ENCODE peak calls at places on chromosomes 1 and 21, in ten cellular contexts. One of them, this sample, is unnamed.

GRCh38 chr21:19440792-19441494 is 1037.4 kb upstream of the TMPRSS15 start:
- DNase-seq in WTC11: no peak
- DNase-seq in heart right ventricle: no peak
- DNase-seq in uterus: no peak
- DNase-seq in upper lobe of right lung: no peak
- DNase-seq in neural progenitor cell: no peak
- DNase-seq in tibial artery: no peak
- DNase-seq in CD4-positive, alpha-beta T cell: no peak
- DNase-seq in brain microvascular endothelial cell: no peak
- DNase-seq in nephron progenitor cell: no peak
- DNase-seq in this sample: no peak

GRCh38 chr1:241181971-241182370 is 175.0 kb downstream of the RGS7 start:
- DNase-seq in CD4-positive, alpha-beta T cell: no peak
- DNase-seq in tibial artery: no peak
- DNase-seq in neural progenitor cell: no peak
- DNase-seq in nephron progenitor cell: no peak
- DNase-seq in WTC11: no peak
- DNase-seq in uterus: no peak
- DNase-seq in heart right ventricle: no peak
- DNase-seq in brain microvascular endothelial cell: no peak
- DNase-seq in upper lobe of right lung: no peak
- DNase-seq in this sample: no peak

GRCh38 chr1:60808676-60809075 is 273.7 kb upstream of the NFIA start:
- DNase-seq in CD4-positive, alpha-beta T cell: no peak
- DNase-seq in WTC11: no peak
- DNase-seq in neural progenitor cell: no peak
- DNase-seq in tibial artery: no peak
- DNase-seq in nephron progenitor cell: no peak
- DNase-seq in heart right ventricle: no peak
- DNase-seq in upper lobe of right lung: no peak
- DNase-seq in uterus: no peak
- DNase-seq in brain microvascular endothelial cell: no peak
- DNase-seq in this sample: no peak

GRCh38 chr1:9249534-9250335 is 15.2 kb downstream of the H6PD start:
- DNase-seq in nephron progenitor cell: peak; percentile 53
- DNase-seq in WTC11: peak; percentile 80
- DNase-seq in upper lobe of right lung: peak; percentile 81
- DNase-seq in CD4-positive, alpha-beta T cell: no peak
- DNase-seq in uterus: peak; percentile 57
- DNase-seq in neural progenitor cell: peak; percentile 80
- DNase-seq in brain microvascular endothelial cell: peak; percentile 42
- DNase-seq in tibial artery: no peak
- DNase-seq in heart right ventricle: peak; percentile 70
- DNase-seq in this sample: peak; percentile 36

GRCh38 chr1:172351761-172352161 is 68.7 kb upstream of the C1orf105 start:
- DNase-seq in CD4-positive, alpha-beta T cell: no peak
- DNase-seq in brain microvascular endothelial cell: peak; percentile 48
- DNase-seq in heart right ventricle: no peak
- DNase-seq in tibial artery: no peak
- DNase-seq in neural progenitor cell: no peak
- DNase-seq in WTC11: no peak
- DNase-seq in nephron progenitor cell: no peak
- DNase-seq in uterus: no peak
- DNase-seq in upper lobe of right lung: no peak
- DNase-seq in this sample: no peak

GRCh38 chr1:18637553-18637960 is 6.9 kb downstream of the PAX7 start:
- DNase-seq in tibial artery: no peak
- DNase-seq in uterus: no peak
- DNase-seq in WTC11: peak; percentile 54
- DNase-seq in nephron progenitor cell: no peak
- DNase-seq in heart right ventricle: no peak
- DNase-seq in neural progenitor cell: peak; percentile 84
- DNase-seq in upper lobe of right lung: no peak
- DNase-seq in CD4-positive, alpha-beta T cell: no peak
- DNase-seq in brain microvascular endothelial cell: no peak
- DNase-seq in this sample: no peak

GRCh38 chr21:17191346-17191993 is 321.4 kb upstream of the CXADR start:
- DNase-seq in heart right ventricle: no peak
- DNase-seq in tibial artery: no peak
- DNase-seq in neural progenitor cell: no peak
- DNase-seq in WTC11: no peak
- DNase-seq in upper lobe of right lung: no peak
- DNase-seq in uterus: peak; percentile 16
- DNase-seq in nephron progenitor cell: no peak
- DNase-seq in CD4-positive, alpha-beta T cell: no peak
- DNase-seq in brain microvascular endothelial cell: no peak
- DNase-seq in this sample: no peak

GRCh38 chr1:14571810-14572767 is 26.4 kb upstream of the KAZN start:
- DNase-seq in CD4-positive, alpha-beta T cell: no peak
- DNase-seq in WTC11: peak; percentile 79
- DNase-seq in neural progenitor cell: peak; percentile 74
- DNase-seq in nephron progenitor cell: peak; percentile 21
- DNase-seq in heart right ventricle: no peak
- DNase-seq in tibial artery: no peak
- DNase-seq in uterus: no peak
- DNase-seq in upper lobe of right lung: no peak
- DNase-seq in brain microvascular endothelial cell: no peak
- DNase-seq in this sample: no peak

GRCh38 chr21:42343101-42343500 is 7.7 kb downstream of the TFF2 start:
- DNase-seq in brain microvascular endothelial cell: no peak
- DNase-seq in heart right ventricle: no peak
- DNase-seq in neural progenitor cell: no peak
- DNase-seq in WTC11: no peak
- DNase-seq in nephron progenitor cell: no peak
- DNase-seq in tibial artery: no peak
- DNase-seq in uterus: no peak
- DNase-seq in upper lobe of right lung: no peak
- DNase-seq in CD4-positive, alpha-beta T cell: no peak
- DNase-seq in this sample: no peak

GRCh38 chr1:75632350-75632949 is 21.5 kb upstream of the SLC44A5 start:
- DNase-seq in neural progenitor cell: peak; percentile 60
- DNase-seq in brain microvascular endothelial cell: peak; percentile 17
- DNase-seq in CD4-positive, alpha-beta T cell: no peak
- DNase-seq in tibial artery: no peak
- DNase-seq in uterus: no peak
- DNase-seq in upper lobe of right lung: no peak
- DNase-seq in nephron progenitor cell: peak; percentile 18
- DNase-seq in WTC11: no peak
- DNase-seq in heart right ventricle: no peak
- DNase-seq in this sample: no peak

GRCh38 chr1:42815938-42816599 is 853 bp upstream of the ERMAP start:
- DNase-seq in heart right ventricle: no peak
- DNase-seq in upper lobe of right lung: no peak
- DNase-seq in WTC11: no peak
- DNase-seq in brain microvascular endothelial cell: peak; percentile 2
- DNase-seq in neural progenitor cell: peak; percentile 67
- DNase-seq in uterus: no peak
- DNase-seq in nephron progenitor cell: no peak
- DNase-seq in tibial artery: no peak
- DNase-seq in CD4-positive, alpha-beta T cell: no peak
- DNase-seq in this sample: no peak

GRCh38 chr1:172680244-172680643 is 21.3 kb downstream of the FASLG start:
- DNase-seq in nephron progenitor cell: no peak
- DNase-seq in neural progenitor cell: no peak
- DNase-seq in WTC11: no peak
- DNase-seq in tibial artery: no peak
- DNase-seq in CD4-positive, alpha-beta T cell: no peak
- DNase-seq in upper lobe of right lung: no peak
- DNase-seq in heart right ventricle: no peak
- DNase-seq in uterus: no peak
- DNase-seq in brain microvascular endothelial cell: no peak
- DNase-seq in this sample: no peak

GRCh38 chr1:42887366-42887765 is 41.0 kb downstream of the ZNF691 start:
- DNase-seq in uterus: no peak
- DNase-seq in WTC11: no peak
- DNase-seq in CD4-positive, alpha-beta T cell: no peak
- DNase-seq in tibial artery: no peak
- DNase-seq in heart right ventricle: no peak
- DNase-seq in brain microvascular endothelial cell: no peak
- DNase-seq in nephron progenitor cell: no peak
- DNase-seq in upper lobe of right lung: no peak
- DNase-seq in neural progenitor cell: no peak
- DNase-seq in this sample: no peak

GRCh38 chr1:160681067-160681890 is 30.3 kb downstream of the CD48 start:
- DNase-seq in CD4-positive, alpha-beta T cell: peak; percentile 85
- DNase-seq in uterus: peak; percentile 29
- DNase-seq in tibial artery: peak; percentile 76
- DNase-seq in neural progenitor cell: peak; percentile 93
- DNase-seq in upper lobe of right lung: peak; percentile 85
- DNase-seq in nephron progenitor cell: peak; percentile 76
- DNase-seq in brain microvascular endothelial cell: peak; percentile 13
- DNase-seq in heart right ventricle: peak; percentile 67
- DNase-seq in WTC11: peak; percentile 93
- DNase-seq in this sample: peak; percentile 26

GRCh38 chr1:91884459-91885290 is 1.3 kb downstream of the TGFBR3 start:
- DNase-seq in neural progenitor cell: peak; percentile 59
- DNase-seq in uterus: peak; percentile 29
- DNase-seq in upper lobe of right lung: peak; percentile 70
- DNase-seq in tibial artery: no peak
- DNase-seq in nephron progenitor cell: peak; percentile 20
- DNase-seq in WTC11: peak; percentile 36
- DNase-seq in brain microvascular endothelial cell: no peak
- DNase-seq in heart right ventricle: peak; percentile 39
- DNase-seq in CD4-positive, alpha-beta T cell: peak; percentile 19
- DNase-seq in this sample: peak; percentile 13

GRCh38 chr21:41321211-41321907 is 4.8 kb downstream of the FAM3B start:
- DNase-seq in WTC11: no peak
- DNase-seq in nephron progenitor cell: no peak
- DNase-seq in tibial artery: no peak
- DNase-seq in brain microvascular endothelial cell: no peak
- DNase-seq in upper lobe of right lung: no peak
- DNase-seq in neural progenitor cell: no peak
- DNase-seq in CD4-positive, alpha-beta T cell: no peak
- DNase-seq in uterus: no peak
- DNase-seq in heart right ventricle: no peak
- DNase-seq in this sample: no peak

DNA sequence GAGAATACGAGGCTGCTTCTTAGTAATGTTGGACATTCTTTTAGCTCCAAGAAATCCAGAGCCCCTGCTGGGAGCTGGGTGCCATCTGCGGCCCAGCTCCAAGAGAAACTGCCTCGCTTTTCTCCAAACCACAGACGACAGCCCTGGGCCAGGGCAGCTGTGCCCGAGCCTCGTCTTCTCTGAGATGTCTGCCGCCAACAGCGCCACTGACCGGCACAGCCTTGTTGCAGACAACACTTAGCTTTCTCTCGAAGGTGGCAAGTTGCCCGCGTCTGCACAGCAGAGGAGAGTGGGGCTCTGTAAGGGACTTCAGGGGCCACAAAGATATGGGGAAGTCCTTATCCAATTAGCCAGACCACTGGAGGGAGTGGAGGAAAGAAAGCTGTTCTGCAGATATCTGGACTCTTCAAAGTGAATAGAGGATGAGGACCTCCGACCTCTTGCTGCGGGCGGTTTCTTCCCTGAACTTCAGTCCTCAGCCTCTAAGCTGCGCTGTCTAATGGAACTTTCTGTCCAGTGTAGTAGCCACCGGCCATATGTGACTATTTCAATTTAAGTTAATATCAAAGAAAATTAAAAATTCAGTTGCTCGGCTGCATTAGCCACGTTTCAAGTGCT is 63.9 kb upstream of the DISP3 start:
- DNase-seq in nephron progenitor cell: no peak
- DNase-seq in CD4-positive, alpha-beta T cell: no peak
- DNase-seq in WTC11: no peak
- DNase-seq in brain microvascular endothelial cell: no peak
- DNase-seq in uterus: no peak
- DNase-seq in heart right ventricle: no peak
- DNase-seq in neural progenitor cell: no peak
- DNase-seq in upper lobe of right lung: no peak
- DNase-seq in tibial artery: no peak
- DNase-seq in this sample: no peak
- TF ChIP-seq CTCF in nephron progenitor cell: no peak
- TF ChIP-seq CTCF in CD4-positive, alpha-beta T cell: no peak
- TF ChIP-seq CTCF in WTC11: no peak
- TF ChIP-seq CTCF in brain microvascular endothelial cell: peak; percentile 3
- TF ChIP-seq CTCF in uterus: no peak
- TF ChIP-seq CTCF in heart right ventricle: no peak
- TF ChIP-seq CTCF in neural progenitor cell: peak; percentile 15
- TF ChIP-seq CTCF in upper lobe of right lung: no peak
- TF ChIP-seq CTCF in tibial artery: no peak
- TF ChIP-seq CTCF in this sample: no peak

GRCh38 chr1:228293816-228294500 is 86.1 kb downstream of the OBSCN start:
- DNase-seq in brain microvascular endothelial cell: no peak
- DNase-seq in tibial artery: no peak
- DNase-seq in uterus: no peak
- DNase-seq in nephron progenitor cell: no peak
- DNase-seq in neural progenitor cell: no peak
- DNase-seq in heart right ventricle: peak; percentile 3
- DNase-seq in upper lobe of right lung: peak; percentile 40
- DNase-seq in WTC11: no peak
- DNase-seq in CD4-positive, alpha-beta T cell: no peak
- DNase-seq in this sample: no peak
- TF ChIP-seq CTCF in brain microvascular endothelial cell: no peak
- TF ChIP-seq CTCF in tibial artery: no peak
- TF ChIP-seq CTCF in uterus: no peak
- TF ChIP-seq CTCF in nephron progenitor cell: no peak
- TF ChIP-seq CTCF in neural progenitor cell: no peak
- TF ChIP-seq CTCF in heart right ventricle: no peak
- TF ChIP-seq CTCF in upper lobe of right lung: no peak
- TF ChIP-seq CTCF in WTC11: no peak
- TF ChIP-seq CTCF in CD4-positive, alpha-beta T cell: no peak
- TF ChIP-seq CTCF in this sample: no peak

GRCh38 chr1:231322880-231323530 is 14.6 kb downstream of the EXOC8 start:
- DNase-seq in CD4-positive, alpha-beta T cell: no peak
- DNase-seq in brain microvascular endothelial cell: no peak
- DNase-seq in heart right ventricle: no peak
- DNase-seq in neural progenitor cell: no peak
- DNase-seq in tibial artery: no peak
- DNase-seq in upper lobe of right lung: no peak
- DNase-seq in nephron progenitor cell: no peak
- DNase-seq in uterus: no peak
- DNase-seq in WTC11: no peak
- DNase-seq in this sample: no peak
- TF ChIP-seq CTCF in CD4-positive, alpha-beta T cell: no peak
- TF ChIP-seq CTCF in brain microvascular endothelial cell: peak; percentile 26
- TF ChIP-seq CTCF in heart right ventricle: no peak
- TF ChIP-seq CTCF in neural progenitor cell: no peak
- TF ChIP-seq CTCF in tibial artery: no peak
- TF ChIP-seq CTCF in upper lobe of right lung: no peak
- TF ChIP-seq CTCF in nephron progenitor cell: peak; percentile 11
- TF ChIP-seq CTCF in uterus: no peak
- TF ChIP-seq CTCF in WTC11: peak; percentile 12
- TF ChIP-seq CTCF in this sample: no peak

GRCh38 chr1:116415699-116416533 is 42.9 kb downstream of the ATP1A1 start:
- DNase-seq in WTC11: peak; percentile 28
- DNase-seq in nephron progenitor cell: no peak
- DNase-seq in neural progenitor cell: peak; percentile 76
- DNase-seq in CD4-positive, alpha-beta T cell: no peak
- DNase-seq in heart right ventricle: peak; percentile 37
- DNase-seq in tibial artery: no peak
- DNase-seq in uterus: no peak
- DNase-seq in brain microvascular endothelial cell: no peak
- DNase-seq in upper lobe of right lung: no peak
- DNase-seq in this sample: no peak
- TF ChIP-seq CTCF in WTC11: no peak
- TF ChIP-seq CTCF in nephron progenitor cell: no peak
- TF ChIP-seq CTCF in neural progenitor cell: peak; percentile 34
- TF ChIP-seq CTCF in CD4-positive, alpha-beta T cell: no peak
- TF ChIP-seq CTCF in heart right ventricle: peak; percentile 35
- TF ChIP-seq CTCF in tibial artery: no peak
- TF ChIP-seq CTCF in uterus: no peak
- TF ChIP-seq CTCF in brain microvascular endothelial cell: peak; percentile 23
- TF ChIP-seq CTCF in upper lobe of right lung: no peak
- TF ChIP-seq CTCF in this sample: peak; percentile 30

GRCh38 chr1:198232940-198233675 is 76.3 kb downstream of the NEK7 start:
- DNase-seq in CD4-positive, alpha-beta T cell: no peak
- DNase-seq in neural progenitor cell: no peak
- DNase-seq in nephron progenitor cell: no peak
- DNase-seq in uterus: no peak
- DNase-seq in tibial artery: no peak
- DNase-seq in WTC11: no peak
- DNase-seq in upper lobe of right lung: no peak
- DNase-seq in brain microvascular endothelial cell: no peak
- DNase-seq in heart right ventricle: no peak
- DNase-seq in this sample: no peak
- TF ChIP-seq CTCF in CD4-positive, alpha-beta T cell: no peak
- TF ChIP-seq CTCF in neural progenitor cell: no peak
- TF ChIP-seq CTCF in nephron progenitor cell: no peak
- TF ChIP-seq CTCF in uterus: no peak
- TF ChIP-seq CTCF in tibial artery: no peak
- TF ChIP-seq CTCF in WTC11: no peak
- TF ChIP-seq CTCF in upper lobe of right lung: no peak
- TF ChIP-seq CTCF in brain microvascular endothelial cell: no peak
- TF ChIP-seq CTCF in heart right ventricle: no peak
- TF ChIP-seq CTCF in this sample: no peak

This sample was measured in progenitor cell of endocrine pancreas.